ENCODE peak calls at places on chromosomes 4 and X, in four cellular contexts. X, V, R and I are unnamed samples.

GRCh38 chrX:17377047-17377692 is 2.2 kb downstream of the NHS start:
- DNase-seq in X (no peak), V (no peak), R (peak; percentile 48), I (no peak)

GRCh38 chr4:41146196-41146595 is 68.1 kb downstream of the APBB2 start:
- DNase-seq in X (no peak), V (no peak), R (no peak), I (no peak)

GRCh38 chr4:140277576-140277975 is 95.9 kb upstream of the SCOC start:
- DNase-seq in X (no peak), V (no peak), R (no peak), I (no peak)

GRCh38 chr4:88341227-88342192 is 37.1 kb upstream of the HERC6 start:
- DNase-seq in X (peak; percentile 10), V (no peak), R (peak; percentile 23), I (no peak)

GRCh38 chr4:169952236-169953088 is 73.7 kb downstream of the MFAP3L start:
- DNase-seq in X (no peak), V (no peak), R (no peak), I (peak; percentile 16)

GRCh38 chr4:119209077-119209476 is 3.4 kb upstream of the USP53 start:
- DNase-seq in X (peak; percentile 18), V (peak; percentile 18), R (no peak), I (no peak)

GRCh38 chrX:97399400-97399799 is 515.7 kb downstream of the RPA4 start:
- DNase-seq in X (no peak), V (no peak), R (no peak), I (peak; percentile 44)

GRCh38 chrX:72025236-72025770 is 106.4 kb downstream of the RTL5 start:
- DNase-seq in X (no peak), V (no peak), R (no peak), I (no peak)

GRCh38 chr4:180335571-180335970 is 1907.6 kb upstream of the TENM3 start:
- DNase-seq in X (no peak), V (no peak), R (no peak), I (no peak)

GRCh38 chr4:152545088-152545487 is 9.2 kb upstream of the FBXW7 start:
- DNase-seq in X (no peak), V (no peak), R (no peak), I (no peak)

GRCh38 chr4:165540206-165540865 is 161.5 kb downstream of the CPE start:
- DNase-seq in X (no peak), V (no peak), R (no peak), I (no peak)

GRCh38 chr4:71186566-71187398 is 152.0 kb upstream of the SLC4A4 start:
- DNase-seq in X (no peak), V (no peak), R (no peak), I (no peak)

GRCh38 chrX:50941638-50942037 is 31.1 kb downstream of the BMP15 start:
- DNase-seq in X (no peak), V (no peak), R (peak; percentile 40), I (no peak)

GRCh38 chr4:16196482-16197393 is 29.5 kb downstream of the TAPT1 start:
- DNase-seq in X (peak; percentile 4), V (no peak), R (no peak), I (peak; percentile 21)

GRCh38 chrX:110531873-110532272 is 173.2 kb downstream of the RTL9 start:
- DNase-seq in X (no peak), V (no peak), R (no peak), I (no peak)

GRCh38 chr4:26081795-26082498 is 167.9 kb downstream of the SMIM20 start:
- DNase-seq in X (peak; percentile 32), V (peak; percentile 54), R (no peak), I (no peak)

GRCh38 chrX:141314441-141314840 is 72.1 kb upstream of the SPANXC start:
- DNase-seq in X (no peak), V (no peak), R (no peak), I (no peak)

GRCh38 chr4:140061194-140061593 is 92.8 kb downstream of the MAML3 start:
- DNase-seq in X (peak; percentile 29), V (no peak), R (no peak), I (no peak)

GRCh38 chr4:122423246-122423645 is 33.3 kb downstream of the IL2 start:
- DNase-seq in X (no peak), V (no peak), R (no peak), I (no peak)

GRCh38 chr4:7675136-7675535 is 240.4 kb upstream of the PSAPL1 start:
- DNase-seq in X (no peak), V (no peak), R (no peak), I (no peak)

GRCh38 chrX:1430451-1430850 is 22.3 kb downstream of the ASMTL start:
- DNase-seq in X (no peak), V (no peak), R (no peak), I (no peak)

GRCh38 chr4:38131371-38132139 is 171.4 kb downstream of the PTTG2 start:
- DNase-seq in X (no peak), V (no peak), R (no peak), I (peak; percentile 84)

GRCh38 chr4:162499478-162499877 is 335.7 kb upstream of the FSTL5 start:
- DNase-seq in X (no peak), V (no peak), R (no peak), I (no peak)

GRCh38 chrX:119228506-119229290 is 7.4 kb upstream of the PGRMC1 start:
- DNase-seq in X (no peak), V (no peak), R (no peak), I (no peak)

GRCh38 chr4:92339671-92340070 is 35.9 kb downstream of the GRID2 start:
- DNase-seq in X (no peak), V (no peak), R (no peak), I (no peak)

GRCh38 chr4:138736362-138736761 is 279.2 kb upstream of the NOCT start:
- DNase-seq in X (no peak), V (no peak), R (no peak), I (no peak)

GRCh38 chr4:186400676-186401075 is 134.7 kb downstream of the F11 start:
- DNase-seq in X (no peak), V (no peak), R (no peak), I (no peak)

GRCh38 chr4:11843927-11844326 is 415.2 kb upstream of the HS3ST1 start:
- DNase-seq in X (no peak), V (no peak), R (no peak), I (no peak)
- TF ChIP-seq ATF2 in X (no peak), V (no peak), R (no peak), I (no peak)

DNA sequence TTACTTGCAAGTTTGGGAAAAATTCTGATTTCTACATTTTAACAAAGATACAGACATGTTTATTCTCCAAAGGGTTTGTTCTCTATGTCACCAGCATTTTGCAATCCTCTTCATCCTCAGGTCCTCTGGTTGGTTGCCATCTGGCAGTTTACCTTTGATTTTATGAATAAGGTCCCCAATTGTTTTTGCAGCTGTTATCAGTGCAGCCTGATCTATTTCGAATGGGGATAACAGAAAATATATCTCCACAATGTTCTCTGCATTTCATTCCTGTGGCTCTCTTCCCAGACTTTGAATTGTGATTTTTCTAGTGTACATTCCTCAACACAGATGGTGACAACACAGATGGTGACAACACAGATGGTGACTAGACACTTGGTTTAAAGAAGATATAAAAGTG is 74.2 kb downstream of the FBXO8 start:
- DNase-seq in X (no peak), V (no peak), R (no peak), I (no peak)
- TF ChIP-seq CEBPB in X (no peak), V (no peak), R (no peak), I (no peak)

DNA sequence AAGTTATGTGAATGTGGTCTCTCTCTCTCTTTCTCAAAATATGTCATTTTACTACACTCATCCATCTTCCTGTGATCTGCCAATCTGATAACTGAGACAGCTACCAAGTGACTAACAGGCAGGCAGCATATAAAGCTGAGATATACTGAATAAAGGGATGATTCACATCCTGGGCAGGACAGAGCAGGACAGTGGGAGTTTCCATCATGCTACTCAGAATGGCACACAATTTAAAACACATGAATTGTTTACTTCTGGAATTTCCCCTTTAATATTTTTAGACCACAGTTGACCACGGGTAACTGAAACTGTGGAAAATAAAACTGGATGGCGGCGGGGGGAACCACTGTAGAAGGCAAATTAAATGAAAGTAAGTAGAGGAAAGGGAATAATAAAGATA is 58.6 kb upstream of the DCTD start:
- DNase-seq in X (no peak), V (peak; percentile 10), R (no peak), I (peak; percentile 57)
- TF ChIP-seq ATF2 in X (no peak), V (no peak), R (no peak), I (peak; percentile 67)

GRCh38 chr4:176142253-176142652 is 53.1 kb downstream of the SPATA4 start:
- DNase-seq in X (no peak), V (no peak), R (no peak), I (no peak)

GRCh38 chr4:176134670-176135069 is 60.7 kb downstream of the SPATA4 start:
- DNase-seq in X (no peak), V (no peak), R (no peak), I (no peak)

GRCh38 chr4:176139518-176139917 is 55.9 kb downstream of the SPATA4 start:
- DNase-seq in X (no peak), V (no peak), R (no peak), I (no peak)

DNA sequence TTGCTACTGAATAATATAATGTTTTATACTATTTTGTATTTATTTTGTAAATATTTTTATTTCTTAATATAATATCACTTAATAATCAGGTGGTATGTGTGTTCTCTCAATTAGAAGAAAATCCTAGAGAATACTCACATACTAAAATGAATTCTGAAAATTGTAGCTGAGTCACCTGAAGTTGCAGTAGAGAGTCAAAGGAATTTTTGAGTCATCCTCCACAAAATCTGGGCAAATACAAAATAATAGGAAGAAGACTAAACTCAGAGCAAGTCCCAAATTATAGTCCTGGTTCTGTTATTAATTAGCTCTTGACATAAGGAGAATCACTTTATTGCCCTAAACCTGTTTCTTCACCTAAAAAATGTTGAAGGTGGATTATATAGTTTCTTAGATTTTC is 57.8 kb downstream of the SPATA4 start:
- DNase-seq in X (no peak), V (no peak), R (no peak), I (no peak)
- TF ChIP-seq CEBPB in X (no peak), V (no peak), R (no peak), I (no peak)

GRCh38 chr4:108415389-108415788 is 205.0 kb upstream of the RPL34 start:
- DNase-seq in X (no peak), V (no peak), R (no peak), I (no peak)

GRCh38 chr4:108416831-108417230 is 203.5 kb upstream of the RPL34 start:
- DNase-seq in X (no peak), V (no peak), R (no peak), I (no peak)

DNA sequence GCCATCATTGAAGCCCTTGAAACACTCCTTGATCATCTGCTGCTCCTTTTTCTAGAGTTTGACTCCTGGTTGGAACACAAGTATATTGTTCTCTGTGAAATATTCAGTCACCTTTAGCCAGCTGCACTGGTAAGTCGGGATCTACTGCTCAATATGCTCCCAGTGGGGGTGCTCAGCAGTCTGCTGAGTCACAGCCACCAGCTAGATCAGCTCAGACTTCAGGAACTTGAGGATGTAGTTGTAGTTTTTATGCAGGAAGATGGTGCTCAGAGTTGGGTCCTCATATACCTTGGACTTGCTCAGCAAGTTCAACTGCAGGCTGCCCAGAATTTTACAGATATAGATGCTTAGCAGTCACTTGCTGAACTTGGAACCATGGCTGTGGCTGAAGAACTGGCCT is 202.5 kb upstream of the RPL34 start:
- DNase-seq in X (no peak), V (no peak), R (no peak), I (no peak)
- TF ChIP-seq ATF2 in X (no peak), V (no peak), R (no peak), I (no peak)

GRCh38 chrX:31609130-31609529 is 537.3 kb upstream of the FTHL17 start:
- DNase-seq in X (no peak), V (no peak), R (no peak), I (no peak)
- TF ChIP-seq CEBPB in X (no peak), V (no peak), R (no peak), I (no peak)